ENCODE peak calls at places on chromosomes 11 and 22, in seven cellular contexts. One of them, this sample, is unnamed.

GRCh38 chr22:37126882-37127281 is 17.4 kb upstream of the TMPRSS6 start:
- DNase-seq in stomach: no peak
- DNase-seq in ovary: no peak
- DNase-seq in upper lobe of left lung: no peak
- DNase-seq in sigmoid colon: no peak
- DNase-seq in K562: peak; percentile 16
- DNase-seq in transverse colon: no peak
- DNase-seq in this sample: no peak

GRCh38 chr22:22802346-22802970 is 85.2 kb upstream of the IGLL5 start:
- DNase-seq in K562: peak; percentile 91
- DNase-seq in sigmoid colon: no peak
- DNase-seq in ovary: no peak
- DNase-seq in transverse colon: no peak
- DNase-seq in stomach: no peak
- DNase-seq in upper lobe of left lung: no peak
- DNase-seq in this sample: no peak

GRCh38 chr11:116986521-116987105 is 111.6 kb downstream of the SIK3 start:
- DNase-seq in sigmoid colon: no peak
- DNase-seq in stomach: no peak
- DNase-seq in K562: no peak
- DNase-seq in ovary: no peak
- DNase-seq in upper lobe of left lung: no peak
- DNase-seq in transverse colon: no peak
- DNase-seq in this sample: no peak

GRCh38 chr11:121606354-121606753 is 153.6 kb upstream of the SORL1-AS1 start:
- DNase-seq in transverse colon: no peak
- DNase-seq in sigmoid colon: no peak
- DNase-seq in K562: no peak
- DNase-seq in stomach: no peak
- DNase-seq in upper lobe of left lung: no peak
- DNase-seq in ovary: no peak
- DNase-seq in this sample: no peak

GRCh38 chr11:15107730-15108515 is 6.8 kb upstream of the INSC start:
- DNase-seq in transverse colon: no peak
- DNase-seq in K562: no peak
- DNase-seq in sigmoid colon: no peak
- DNase-seq in stomach: no peak
- DNase-seq in ovary: no peak
- DNase-seq in upper lobe of left lung: no peak
- DNase-seq in this sample: no peak

GRCh38 chr11:123407124-123407995 is 22.7 kb upstream of the GRAMD1B start:
- DNase-seq in upper lobe of left lung: no peak
- DNase-seq in transverse colon: peak; percentile 79
- DNase-seq in ovary: peak; percentile 74
- DNase-seq in sigmoid colon: no peak
- DNase-seq in stomach: peak; percentile 73
- DNase-seq in K562: peak; percentile 29
- DNase-seq in this sample: no peak

GRCh38 chr11:90250970-90251369 is 28.1 kb upstream of the CHORDC1 start:
- DNase-seq in stomach: no peak
- DNase-seq in ovary: no peak
- DNase-seq in upper lobe of left lung: no peak
- DNase-seq in K562: no peak
- DNase-seq in transverse colon: no peak
- DNase-seq in sigmoid colon: no peak
- DNase-seq in this sample: no peak

GRCh38 chr11:83709434-83709833 is 423.3 kb upstream of the CCDC90B start:
- DNase-seq in K562: no peak
- DNase-seq in transverse colon: no peak
- DNase-seq in sigmoid colon: no peak
- DNase-seq in stomach: no peak
- DNase-seq in upper lobe of left lung: no peak
- DNase-seq in ovary: no peak
- DNase-seq in this sample: no peak

GRCh38 chr11:20022363-20023081 is 137.8 kb downstream of the DBX1 start:
- DNase-seq in stomach: no peak
- DNase-seq in K562: no peak
- DNase-seq in ovary: peak; percentile 27
- DNase-seq in sigmoid colon: no peak
- DNase-seq in transverse colon: no peak
- DNase-seq in upper lobe of left lung: no peak
- DNase-seq in this sample: no peak

GRCh38 chr11:20000393-20001134 is 159.7 kb downstream of the DBX1 start:
- DNase-seq in sigmoid colon: no peak
- DNase-seq in K562: no peak
- DNase-seq in stomach: no peak
- DNase-seq in ovary: peak; percentile 22
- DNase-seq in transverse colon: no peak
- DNase-seq in upper lobe of left lung: no peak
- DNase-seq in this sample: no peak

GRCh38 chr11:5257296-5257695 is 2.7 kb upstream of the HBG2 start:
- DNase-seq in stomach: no peak
- DNase-seq in ovary: no peak
- DNase-seq in K562: no peak
- DNase-seq in upper lobe of left lung: no peak
- DNase-seq in transverse colon: no peak
- DNase-seq in sigmoid colon: no peak
- DNase-seq in this sample: no peak

GRCh38 chr11:101866619-101867491 is 48.0 kb upstream of the CEP126 start:
- DNase-seq in K562: no peak
- DNase-seq in ovary: no peak
- DNase-seq in upper lobe of left lung: no peak
- DNase-seq in stomach: no peak
- DNase-seq in sigmoid colon: no peak
- DNase-seq in transverse colon: no peak
- DNase-seq in this sample: no peak

GRCh38 chr11:110435780-110436717 is 6.3 kb downstream of the FDX1 start:
- DNase-seq in ovary: no peak
- DNase-seq in K562: peak; percentile 82
- DNase-seq in stomach: no peak
- DNase-seq in upper lobe of left lung: no peak
- DNase-seq in transverse colon: no peak
- DNase-seq in sigmoid colon: no peak
- DNase-seq in this sample: no peak

GRCh38 chr22:20584029-20584871 is 76.8 kb downstream of the MED15 start:
- DNase-seq in K562: no peak
- DNase-seq in transverse colon: no peak
- DNase-seq in upper lobe of left lung: no peak
- DNase-seq in stomach: no peak
- DNase-seq in sigmoid colon: no peak
- DNase-seq in ovary: no peak
- DNase-seq in this sample: no peak

GRCh38 chr11:2434008-2434407 is 10.3 kb downstream of the TRPM5 start:
- DNase-seq in K562: no peak
- DNase-seq in sigmoid colon: no peak
- DNase-seq in ovary: no peak
- DNase-seq in upper lobe of left lung: no peak
- DNase-seq in stomach: no peak
- DNase-seq in transverse colon: no peak
- DNase-seq in this sample: no peak

GRCh38 chr22:19525116-19525660 is 978 bp upstream of the CLDN5 start:
- DNase-seq in sigmoid colon: no peak
- DNase-seq in upper lobe of left lung: no peak
- DNase-seq in ovary: no peak
- DNase-seq in transverse colon: no peak
- DNase-seq in stomach: no peak
- DNase-seq in K562: no peak
- DNase-seq in this sample: no peak

GRCh38 chr11:112805658-112806057 is 155.6 kb upstream of the NCAM1 start:
- DNase-seq in sigmoid colon: no peak
- DNase-seq in upper lobe of left lung: no peak
- DNase-seq in stomach: peak; percentile 57
- DNase-seq in ovary: no peak
- DNase-seq in transverse colon: no peak
- DNase-seq in K562: no peak
- DNase-seq in this sample: no peak

GRCh38 chr11:106271126-106271525 is 193.7 kb downstream of the AASDHPPT start:
- DNase-seq in transverse colon: no peak
- DNase-seq in ovary: no peak
- DNase-seq in sigmoid colon: no peak
- DNase-seq in stomach: no peak
- DNase-seq in K562: no peak
- DNase-seq in upper lobe of left lung: no peak
- DNase-seq in this sample: no peak

GRCh38 chr11:7367803-7368202 is 116.1 kb downstream of the SYT9 start:
- DNase-seq in K562: no peak
- DNase-seq in ovary: no peak
- DNase-seq in upper lobe of left lung: no peak
- DNase-seq in stomach: no peak
- DNase-seq in transverse colon: no peak
- DNase-seq in sigmoid colon: no peak
- DNase-seq in this sample: no peak

GRCh38 chr11:3989251-3989650 is 105.3 kb upstream of the RRM1 start:
- DNase-seq in stomach: no peak
- DNase-seq in K562: no peak
- DNase-seq in sigmoid colon: peak; percentile 70
- DNase-seq in upper lobe of left lung: peak; percentile 65
- DNase-seq in transverse colon: no peak
- DNase-seq in ovary: peak; percentile 69
- DNase-seq in this sample: no peak

DNA sequence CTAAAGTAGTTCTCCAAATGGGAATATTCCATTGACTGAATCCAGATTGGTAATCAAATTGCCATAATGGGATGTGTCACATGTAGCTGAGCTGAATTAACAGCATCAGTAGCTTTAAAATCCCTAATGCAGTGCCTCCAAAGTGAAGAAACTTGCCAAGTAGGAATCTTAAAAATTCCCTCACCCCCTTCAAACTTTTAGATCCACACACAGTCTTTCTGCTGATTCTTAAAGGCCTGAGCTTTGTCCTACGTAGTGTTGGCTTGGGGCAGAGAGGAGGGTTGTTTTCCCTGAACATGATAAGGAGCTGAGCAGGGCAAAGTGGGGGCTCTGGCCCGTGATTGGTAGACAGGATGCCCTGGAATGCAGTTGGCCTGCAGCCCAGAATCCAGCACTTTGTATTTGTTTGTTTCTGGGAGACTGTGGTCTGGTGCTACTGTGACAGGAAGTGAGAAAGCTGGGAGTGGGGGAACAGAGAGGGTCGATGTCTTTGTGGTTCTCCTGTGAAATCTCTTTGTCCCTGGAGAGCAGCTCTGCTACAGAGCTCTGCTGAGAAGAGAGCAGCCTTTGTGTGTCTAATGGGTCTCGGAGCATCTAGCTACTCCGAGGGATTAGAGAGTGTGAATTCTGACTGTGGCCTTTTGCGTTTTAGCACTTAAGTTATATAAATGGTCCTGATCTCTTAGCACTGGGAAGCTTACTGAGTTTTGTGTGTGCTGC is 16.9 kb downstream of the CTNND1 start:
- DNase-seq in K562: peak; percentile 71
- DNase-seq in ovary: peak; percentile 92
- DNase-seq in upper lobe of left lung: no peak
- DNase-seq in transverse colon: peak; percentile 92
- DNase-seq in sigmoid colon: peak; percentile 94
- DNase-seq in stomach: peak; percentile 95
- DNase-seq in this sample: peak; percentile 72
- TF ChIP-seq POLR2A in K562: no peak
- TF ChIP-seq POLR2A in ovary: peak; percentile 19
- TF ChIP-seq POLR2A in upper lobe of left lung: no peak
- TF ChIP-seq POLR2A in transverse colon: peak; percentile 60
- TF ChIP-seq POLR2A in sigmoid colon: no peak
- TF ChIP-seq POLR2A in stomach: no peak
- TF ChIP-seq POLR2A in this sample: no peak

GRCh38 chr11:64762277-64762915 is 2.6 kb upstream of the PYGM start:
- DNase-seq in sigmoid colon: peak; percentile 65
- DNase-seq in stomach: peak; percentile 24
- DNase-seq in K562: peak; percentile 17
- DNase-seq in ovary: no peak
- DNase-seq in transverse colon: no peak
- DNase-seq in upper lobe of left lung: no peak
- DNase-seq in this sample: no peak

GRCh38 chr11:64763804-64764611 is 4.2 kb upstream of the PYGM start:
- DNase-seq in K562: peak; percentile 4
- DNase-seq in ovary: no peak
- DNase-seq in stomach: peak; percentile 25
- DNase-seq in sigmoid colon: no peak
- DNase-seq in upper lobe of left lung: no peak
- DNase-seq in transverse colon: no peak
- DNase-seq in this sample: no peak

GRCh38 chr11:64765291-64765803 is 5.6 kb upstream of the PYGM start:
- DNase-seq in upper lobe of left lung: peak; percentile 80
- DNase-seq in ovary: no peak
- DNase-seq in sigmoid colon: no peak
- DNase-seq in stomach: no peak
- DNase-seq in K562: no peak
- DNase-seq in transverse colon: no peak
- DNase-seq in this sample: no peak

GRCh38 chr11:64764753-64765152 is 5.0 kb upstream of the PYGM start:
- DNase-seq in stomach: no peak
- DNase-seq in sigmoid colon: no peak
- DNase-seq in transverse colon: no peak
- DNase-seq in K562: no peak
- DNase-seq in ovary: no peak
- DNase-seq in upper lobe of left lung: no peak
- DNase-seq in this sample: no peak

GRCh38 chr11:64762916-64763803 is 3.4 kb upstream of the PYGM start:
- DNase-seq in upper lobe of left lung: peak; percentile 26
- DNase-seq in ovary: no peak
- DNase-seq in stomach: peak; percentile 23
- DNase-seq in sigmoid colon: peak; percentile 83
- DNase-seq in K562: peak; percentile 9
- DNase-seq in transverse colon: no peak
- DNase-seq in this sample: no peak
- H3K27ac ChIP-seq in upper lobe of left lung: peak overlapping the region; percentile 50
- H3K27ac ChIP-seq in ovary: no peak overlapping the region
- H3K27ac ChIP-seq in stomach: peak overlapping the region; percentile 77
- H3K27ac ChIP-seq in sigmoid colon: peak overlapping the region; percentile 81
- H3K27ac ChIP-seq in K562: peak overlapping the region; percentile 62
- H3K27ac ChIP-seq in transverse colon: peak overlapping the region; percentile 58
- H3K27ac ChIP-seq in this sample: peak overlapping the region; percentile 57

DNA sequence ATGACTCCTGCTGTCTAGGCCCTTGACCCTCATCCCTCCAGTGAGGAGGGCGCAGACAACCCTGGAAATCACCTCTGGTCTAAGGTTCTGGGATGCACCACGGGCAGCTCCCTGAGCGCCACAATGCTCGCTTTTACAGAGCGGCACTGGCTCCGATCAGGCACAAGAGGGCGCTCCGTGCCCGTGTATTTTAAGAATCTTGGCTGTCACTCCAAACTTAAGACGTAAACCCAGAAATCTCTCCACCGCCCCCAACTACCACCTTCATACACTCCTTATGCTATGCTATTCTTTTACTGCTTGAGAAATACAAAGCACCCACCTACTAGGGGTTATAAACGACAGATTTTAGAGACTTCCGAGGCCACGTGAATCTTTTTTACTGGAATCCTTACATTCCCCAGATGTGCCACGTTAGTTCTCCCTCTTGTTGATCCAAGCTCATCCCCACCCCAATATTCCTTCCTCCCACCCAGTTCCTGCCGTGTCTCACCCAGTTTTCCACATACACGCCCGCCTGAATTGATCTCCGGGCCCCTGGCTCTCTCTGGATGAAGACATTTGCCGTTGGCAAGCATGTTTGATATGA is 453.6 kb downstream of the OPCML start:
- DNase-seq in sigmoid colon: no peak
- DNase-seq in transverse colon: peak; percentile 20
- DNase-seq in stomach: peak; percentile 60
- DNase-seq in ovary: no peak
- DNase-seq in K562: peak; percentile 48
- DNase-seq in upper lobe of left lung: no peak
- DNase-seq in this sample: peak; percentile 51
- TF ChIP-seq EP300 in sigmoid colon: no peak
- TF ChIP-seq EP300 in transverse colon: no peak
- TF ChIP-seq EP300 in stomach: no peak
- TF ChIP-seq EP300 in ovary: no peak
- TF ChIP-seq EP300 in K562: no peak
- TF ChIP-seq EP300 in upper lobe of left lung: no peak
- TF ChIP-seq EP300 in this sample: no peak

GRCh38 chr11:94493443-94494199 is at the start of the genes ANKRD49 and MRE11:
- DNase-seq in K562: peak; percentile 94
- DNase-seq in transverse colon: peak; percentile 98
- DNase-seq in ovary: peak; percentile 95
- DNase-seq in stomach: peak; percentile 98
- DNase-seq in upper lobe of left lung: peak; percentile 98
- DNase-seq in sigmoid colon: peak; percentile 99
- DNase-seq in this sample: peak; percentile 96
- TF ChIP-seq POLR2A in K562: peak; percentile 85
- TF ChIP-seq POLR2A in transverse colon: peak; percentile 78
- TF ChIP-seq POLR2A in ovary: peak; percentile 63
- TF ChIP-seq POLR2A in stomach: no peak
- TF ChIP-seq POLR2A in upper lobe of left lung: no peak
- TF ChIP-seq POLR2A in sigmoid colon: peak; percentile 72
- TF ChIP-seq POLR2A in this sample: peak; percentile 45

This sample was measured in tibial nerve.